ENCODE peak calls at places on chromosomes 4 and X, in ten cellular contexts. P is astrocyte, K is fibroblast of mammary gland, N is GM06990, C is foreskin fibroblast, B is transverse colon, F is colonic mucosa, W is neural progenitor cell, L is A549, O is choroid plexus epithelial cell. Q is an unnamed sample.

GRCh38 chrX:70433848-70434351 is 10.7 kb upstream of the DLG3 start:
- DNase-seq in P (peak), K (peak), N (peak), C (no peak), B (peak), F (peak), W (peak), L (peak), O (peak), Q (peak)

GRCh38 chr4:25694466-25694865 is 38.8 kb downstream of the SLC34A2 start:
- DNase-seq in P (no peak), K (peak), N (no peak), C (no peak), B (no peak), F (no peak), W (no peak), L (peak), O (peak), Q (no peak)

GRCh38 chrX:43677993-43678392 is 21.9 kb downstream of the MAOA start:
- DNase-seq in P (no peak), K (no peak), N (no peak), C (no peak), B (peak), F (peak), W (no peak), L (no peak), O (no peak), Q (no peak)

GRCh38 chrX:40527543-40527942 is 53.2 kb upstream of the ATP6AP2 start:
- DNase-seq in P (no peak), K (no peak), N (no peak), C (no peak), B (no peak), F (no peak), W (no peak), L (no peak), O (no peak), Q (no peak)

GRCh38 chr4:52659722-52660261 is 691 bp upstream of the USP46 start:
- DNase-seq in P (no peak), K (no peak), N (peak), C (no peak), B (peak), F (peak), W (peak), L (peak), O (peak), Q (no peak)

GRCh38 chr4:180560896-180561295 is 1682.3 kb upstream of the TENM3 start:
- DNase-seq in P (peak), K (peak), N (no peak), C (no peak), B (no peak), F (no peak), W (no peak), L (no peak), O (peak), Q (no peak)

GRCh38 chrX:134898450-134898849 is 92.3 kb upstream of the SMIM10 start:
- DNase-seq in P (no peak), K (peak), N (no peak), C (no peak), B (no peak), F (no peak), W (no peak), L (no peak), O (peak), Q (no peak)

GRCh38 chrX:119728487-119728886 is 29.9 kb upstream of the SOWAHD start:
- DNase-seq in P (no peak), K (no peak), N (no peak), C (no peak), B (no peak), F (no peak), W (peak), L (peak), O (no peak), Q (no peak)

GRCh38 chr4:2445130-2445529 is 23.8 kb upstream of the RNF4 start:
- DNase-seq in P (no peak), K (no peak), N (no peak), C (no peak), B (no peak), F (no peak), W (no peak), L (no peak), O (no peak), Q (no peak)

GRCh38 chr4:118968006-118968405 is 79.4 kb downstream of the SYNPO2 start:
- DNase-seq in P (peak), K (peak), N (peak), C (peak), B (peak), F (peak), W (peak), L (no peak), O (peak), Q (peak)

GRCh38 chr4:87975466-87975865 is at the start of gene SPP1:
- DNase-seq in P (peak), K (peak), N (no peak), C (peak), B (no peak), F (no peak), W (peak), L (peak), O (peak), Q (peak)

GRCh38 chr4:123497328-123497727 is 100.7 kb downstream of the SPRY1 start:
- DNase-seq in P (no peak), K (no peak), N (no peak), C (no peak), B (no peak), F (no peak), W (no peak), L (no peak), O (no peak), Q (no peak)

GRCh38 chrX:26952213-26952612 is 510.9 kb downstream of the PPP4R3C start:
- DNase-seq in P (no peak), K (no peak), N (no peak), C (no peak), B (no peak), F (no peak), W (no peak), L (no peak), O (peak), Q (no peak)

GRCh38 chrX:34379891-34380290 is 247.8 kb upstream of the FAM47A start:
- DNase-seq in P (no peak), K (peak), N (no peak), C (no peak), B (no peak), F (no peak), W (no peak), L (no peak), O (peak), Q (peak)

GRCh38 chr4:40809058-40809457 is 59.3 kb downstream of the NSUN7 start:
- DNase-seq in P (no peak), K (no peak), N (no peak), C (no peak), B (no peak), F (no peak), W (no peak), L (no peak), O (no peak), Q (no peak)

GRCh38 chr4:73481356-73481755 is at the start of gene AFM:
- DNase-seq in P (no peak), K (no peak), N (no peak), C (no peak), B (no peak), F (no peak), W (no peak), L (no peak), O (no peak), Q (no peak)

GRCh38 chr4:168666531-168666930 is 169.7 kb downstream of the PALLD start:
- DNase-seq in P (peak), K (peak), N (no peak), C (peak), B (no peak), F (no peak), W (no peak), L (no peak), O (peak), Q (peak)

GRCh38 chrX:14389682-14390081 is 139.7 kb upstream of the GLRA2 start:
- DNase-seq in P (no peak), K (no peak), N (no peak), C (no peak), B (no peak), F (no peak), W (no peak), L (no peak), O (no peak), Q (no peak)

GRCh38 chr4:73653695-73654106 is 33.5 kb upstream of the RASSF6 start:
- DNase-seq in P (peak), K (peak), N (peak), C (peak), B (peak), F (peak), W (peak), L (peak), O (peak), Q (no peak)

GRCh38 chrX:150486011-150486410 is 82.4 kb upstream of the MTM1 start:
- DNase-seq in P (peak), K (peak), N (no peak), C (peak), B (peak), F (peak), W (peak), L (peak), O (peak), Q (peak)

GRCh38 chr4:2927696-2928075 is 35.5 kb downstream of the NOP14 start:
- DNase-seq in P (no peak), K (no peak), N (no peak), C (no peak), B (no peak), F (no peak), W (no peak), L (no peak), O (no peak), Q (no peak)

GRCh38 chrX:102651968-102652744 is 873 bp downstream of the GPRASP1 start:
- DNase-seq in P (no peak), K (peak), N (no peak), C (peak), B (peak), F (peak), W (peak), L (peak), O (peak), Q (peak)
- TF ChIP-seq CTCF in P (peak), K (peak), N (peak), C (peak), B (peak), F (peak), W (peak), L (peak), O (peak), Q (peak)

GRCh38 chr4:18698119-18698883 is 676.7 kb upstream of the LCORL start:
- DNase-seq in P (no peak), K (no peak), N (no peak), C (no peak), B (no peak), F (no peak), W (no peak), L (no peak), O (no peak), Q (no peak)

GRCh38 chr4:18691431-18692200 is 670.1 kb upstream of the LCORL start:
- DNase-seq in P (no peak), K (no peak), N (no peak), C (no peak), B (no peak), F (no peak), W (peak), L (no peak), O (peak), Q (no peak)

DNA sequence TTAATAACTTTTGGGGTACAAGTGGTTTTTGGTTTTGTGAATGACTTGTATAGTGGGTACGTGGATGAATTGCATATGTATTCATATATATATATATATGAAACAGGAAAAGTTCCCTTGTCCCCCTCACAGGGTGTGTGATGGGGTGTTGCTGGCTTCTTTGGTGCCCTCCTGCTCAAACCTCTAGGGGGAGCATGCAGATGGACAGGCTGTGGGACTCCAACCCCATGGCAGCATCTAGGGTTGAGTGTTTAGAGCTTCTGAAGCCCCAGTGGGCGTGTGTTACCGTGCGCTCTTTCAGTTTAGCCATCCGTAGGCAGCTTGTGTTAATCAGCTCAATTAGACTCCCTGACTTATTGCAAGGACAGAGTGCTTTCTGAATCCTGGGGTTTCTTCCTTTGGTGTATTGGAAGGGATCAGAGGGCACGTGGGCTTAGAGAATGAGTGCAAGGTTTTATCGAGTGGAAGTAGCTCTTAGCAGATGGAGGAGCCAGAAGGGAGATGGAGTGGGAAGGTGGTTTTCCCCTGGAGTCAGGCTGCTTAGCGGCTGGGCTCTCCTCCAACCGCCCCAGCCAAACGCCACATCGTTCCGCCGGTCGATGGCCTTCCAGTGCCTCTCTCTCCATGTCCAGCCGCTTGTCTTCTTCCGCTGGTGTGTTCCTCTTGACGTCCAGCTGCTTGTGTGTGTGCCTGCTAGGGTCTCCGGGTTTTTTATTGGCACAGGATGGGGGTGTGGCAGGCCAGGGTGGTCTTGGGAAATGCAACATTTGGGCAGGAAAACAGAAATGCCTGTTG is 674.4 kb upstream of the LCORL start:
- DNase-seq in P (no peak), K (no peak), N (no peak), C (no peak), B (no peak), F (no peak), W (peak), L (no peak), O (no peak), Q (no peak)
- TF ChIP-seq CTCF in P (no peak), K (peak), N (no peak), C (peak), B (no peak), F (no peak), W (peak), L (no peak), O (peak), Q (peak)

GRCh38 chrX:102517331-102517730 is 792 bp upstream of the TMSB15A start:
- DNase-seq in P (no peak), K (peak), N (no peak), C (no peak), B (no peak), F (no peak), W (peak), L (peak), O (peak), Q (peak)
- TF ChIP-seq CTCF in P (peak), K (peak), N (no peak), C (no peak), B (no peak), F (no peak), W (peak), L (peak), O (peak), Q (peak)

DNA sequence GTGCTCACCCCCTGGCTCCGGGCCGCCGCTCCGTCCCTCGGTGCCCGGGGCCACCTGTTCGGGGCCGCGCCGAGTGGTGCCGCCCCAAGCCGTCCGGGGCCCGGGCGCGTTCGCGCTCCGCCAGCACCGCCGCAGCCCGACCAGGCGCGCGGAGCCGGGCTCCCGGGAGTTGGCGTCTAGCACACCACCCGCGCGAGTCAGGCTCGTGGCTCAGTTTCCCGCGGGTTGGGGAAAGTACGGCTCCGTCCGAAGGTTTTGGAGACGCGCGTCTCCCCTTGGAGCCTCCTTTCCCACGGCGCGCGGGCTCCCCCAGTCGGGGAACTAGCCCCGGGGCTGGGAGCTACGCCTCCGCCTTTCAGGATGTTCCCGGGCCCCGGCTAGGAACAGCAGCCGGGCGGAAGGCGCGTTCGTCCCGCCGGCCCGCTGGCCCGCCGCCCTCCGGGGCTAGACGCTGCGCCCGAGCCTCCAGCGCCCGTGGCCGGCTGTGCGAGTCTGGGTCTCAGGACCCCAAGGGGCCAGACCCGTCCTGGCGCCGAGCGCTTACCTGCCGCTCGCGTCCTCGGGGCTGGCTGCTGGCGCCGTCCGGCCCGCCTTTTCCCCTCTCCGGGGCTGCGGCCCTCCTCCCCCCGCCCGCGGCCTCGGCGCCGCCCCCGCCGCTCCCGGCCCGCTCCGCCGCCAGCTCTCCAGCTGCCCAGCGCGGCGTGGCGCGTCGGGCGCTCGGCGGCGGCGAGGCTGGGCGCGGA is at the start of gene ADGRG2:
- DNase-seq in P (peak), K (peak), N (no peak), C (no peak), B (peak), F (peak), W (peak), L (peak), O (peak), Q (no peak)
- TF ChIP-seq CTCF in P (no peak), K (no peak), N (no peak), C (no peak), B (no peak), F (no peak), W (peak), L (peak), O (no peak), Q (no peak)

DNA sequence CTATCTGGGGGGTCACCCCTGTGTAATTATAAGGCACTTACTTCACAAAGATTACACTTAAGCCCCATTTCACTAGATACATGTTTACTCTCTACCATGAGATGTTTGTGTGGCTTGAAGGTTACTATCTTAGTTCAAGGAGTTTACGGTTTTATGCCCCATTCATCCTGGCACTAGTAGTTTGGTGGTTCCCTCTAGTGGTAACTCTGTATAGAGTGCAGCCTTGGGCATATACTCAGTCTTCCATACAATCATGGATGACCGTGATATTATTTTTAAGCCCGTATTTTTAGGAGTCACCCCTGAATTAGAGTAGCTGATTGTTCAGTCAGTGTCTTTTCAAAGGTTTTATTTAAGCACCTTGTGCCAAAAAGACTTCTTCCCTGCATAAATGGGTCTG is 109.9 kb upstream of the FAM47C start:
- DNase-seq in P (no peak), K (peak), N (no peak), C (no peak), B (no peak), F (no peak), W (peak), L (peak), O (peak), Q (no peak)
- TF ChIP-seq CTCF in P (peak), K (peak), N (peak), C (no peak), B (peak), F (peak), W (peak), L (peak), O (peak), Q (peak)

DNA sequence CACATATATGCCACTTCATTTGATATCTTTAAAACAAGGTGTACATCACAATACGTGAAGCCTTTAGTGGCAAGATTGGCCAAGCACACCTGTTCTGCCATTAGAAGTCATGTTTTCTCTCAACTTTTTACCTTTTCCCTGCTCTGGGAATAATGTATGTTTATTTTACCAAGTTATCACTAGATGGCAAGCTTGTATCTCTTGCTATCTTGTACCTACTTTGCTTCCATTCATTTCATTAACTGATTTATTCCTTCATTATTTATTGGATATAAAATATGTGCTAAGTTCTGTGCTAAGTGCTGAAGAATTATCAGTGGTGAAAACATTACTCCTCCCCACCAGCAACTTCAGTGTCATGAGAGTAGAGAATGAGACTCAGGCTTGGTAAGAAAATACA is 245.5 kb downstream of the ANK2 start:
- DNase-seq in P (no peak), K (peak), N (no peak), C (no peak), B (no peak), F (no peak), W (no peak), L (no peak), O (peak), Q (no peak)
- TF ChIP-seq CTCF in P (no peak), K (peak), N (no peak), C (no peak), B (no peak), F (no peak), W (no peak), L (peak), O (no peak), Q (peak)